ENCODE peak calls at places on chromosome 2, in ten cellular contexts. One of them, this sample, is unnamed.
A peak's percentile ranks its signal among the peaks of the same experiment; 100 is the strongest.

GRCh38 chr2:11356760-11357159 is 12.3 kb upstream of the ROCK2 start:
- DNase-seq in lower leg skin: no peak
- DNase-seq in glutamatergic neuron: no peak
- DNase-seq in AG09309: no peak
- DNase-seq in upper lobe of right lung: no peak
- DNase-seq in progenitor cell of endocrine pancreas: no peak
- DNase-seq in epithelial cell of esophagus: no peak
- DNase-seq in stomach: no peak
- DNase-seq in right atrium auricular region: no peak
- DNase-seq in AG10803: no peak
- DNase-seq in this sample: no peak

GRCh38 chr2:65944213-65944612 is 490.7 kb upstream of the MEIS1 start:
- DNase-seq in lower leg skin: no peak
- DNase-seq in glutamatergic neuron: no peak
- DNase-seq in AG09309: no peak
- DNase-seq in upper lobe of right lung: no peak
- DNase-seq in progenitor cell of endocrine pancreas: no peak
- DNase-seq in epithelial cell of esophagus: no peak
- DNase-seq in stomach: no peak
- DNase-seq in right atrium auricular region: no peak
- DNase-seq in AG10803: no peak
- DNase-seq in this sample: no peak

GRCh38 chr2:126882736-126883660 is 15.7 kb upstream of the TEX51 start:
- DNase-seq in lower leg skin: peak; percentile 67
- DNase-seq in glutamatergic neuron: no peak
- DNase-seq in AG09309: no peak
- DNase-seq in upper lobe of right lung: peak; percentile 48
- DNase-seq in progenitor cell of endocrine pancreas: no peak
- DNase-seq in epithelial cell of esophagus: no peak
- DNase-seq in stomach: no peak
- DNase-seq in right atrium auricular region: no peak
- DNase-seq in AG10803: no peak
- DNase-seq in this sample: no peak

GRCh38 chr2:207352978-207353377 is 176.8 kb upstream of the CREB1 start:
- DNase-seq in lower leg skin: no peak
- DNase-seq in glutamatergic neuron: no peak
- DNase-seq in AG09309: no peak
- DNase-seq in upper lobe of right lung: no peak
- DNase-seq in progenitor cell of endocrine pancreas: no peak
- DNase-seq in epithelial cell of esophagus: no peak
- DNase-seq in stomach: no peak
- DNase-seq in right atrium auricular region: no peak
- DNase-seq in AG10803: peak; percentile 49
- DNase-seq in this sample: no peak

GRCh38 chr2:201358684-201359083 is 1.5 kb upstream of the FLACC1 start:
- DNase-seq in lower leg skin: no peak
- DNase-seq in glutamatergic neuron: no peak
- DNase-seq in AG09309: no peak
- DNase-seq in upper lobe of right lung: no peak
- DNase-seq in progenitor cell of endocrine pancreas: no peak
- DNase-seq in epithelial cell of esophagus: peak; percentile 70
- DNase-seq in stomach: no peak
- DNase-seq in right atrium auricular region: no peak
- DNase-seq in AG10803: peak; percentile 80
- DNase-seq in this sample: no peak

GRCh38 chr2:179594268-179595112 is 266.9 kb downstream of the ZNF385B start:
- DNase-seq in lower leg skin: no peak
- DNase-seq in glutamatergic neuron: no peak
- DNase-seq in AG09309: no peak
- DNase-seq in upper lobe of right lung: no peak
- DNase-seq in progenitor cell of endocrine pancreas: no peak
- DNase-seq in epithelial cell of esophagus: no peak
- DNase-seq in stomach: no peak
- DNase-seq in right atrium auricular region: no peak
- DNase-seq in AG10803: no peak
- DNase-seq in this sample: no peak

GRCh38 chr2:135607561-135607960 is 76.3 kb downstream of the R3HDM1 start:
- DNase-seq in lower leg skin: no peak
- DNase-seq in glutamatergic neuron: no peak
- DNase-seq in AG09309: no peak
- DNase-seq in upper lobe of right lung: no peak
- DNase-seq in progenitor cell of endocrine pancreas: no peak
- DNase-seq in epithelial cell of esophagus: no peak
- DNase-seq in stomach: no peak
- DNase-seq in right atrium auricular region: no peak
- DNase-seq in AG10803: peak; percentile 18
- DNase-seq in this sample: no peak

GRCh38 chr2:120109186-120110061 is 96.5 kb downstream of the EPB41L5 start:
- DNase-seq in lower leg skin: no peak
- DNase-seq in glutamatergic neuron: no peak
- DNase-seq in AG09309: no peak
- DNase-seq in upper lobe of right lung: no peak
- DNase-seq in progenitor cell of endocrine pancreas: no peak
- DNase-seq in epithelial cell of esophagus: peak; percentile 62
- DNase-seq in stomach: no peak
- DNase-seq in right atrium auricular region: no peak
- DNase-seq in AG10803: peak; percentile 29
- DNase-seq in this sample: no peak

GRCh38 chr2:101401316-101401660 is 14.0 kb upstream of the CREG2 start:
- DNase-seq in lower leg skin: no peak
- DNase-seq in glutamatergic neuron: no peak
- DNase-seq in AG09309: no peak
- DNase-seq in upper lobe of right lung: no peak
- DNase-seq in progenitor cell of endocrine pancreas: no peak
- DNase-seq in epithelial cell of esophagus: no peak
- DNase-seq in stomach: no peak
- DNase-seq in right atrium auricular region: no peak
- DNase-seq in AG10803: no peak
- DNase-seq in this sample: no peak

GRCh38 chr2:130286983-130287655 is 55.6 kb upstream of the IMP4 start:
- DNase-seq in lower leg skin: peak; percentile 79
- DNase-seq in glutamatergic neuron: no peak
- DNase-seq in AG09309: no peak
- DNase-seq in upper lobe of right lung: no peak
- DNase-seq in progenitor cell of endocrine pancreas: no peak
- DNase-seq in epithelial cell of esophagus: no peak
- DNase-seq in stomach: no peak
- DNase-seq in right atrium auricular region: no peak
- DNase-seq in AG10803: no peak
- DNase-seq in this sample: no peak

GRCh38 chr2:61463769-61464475 is 7.0 kb downstream of the USP34 start:
- DNase-seq in lower leg skin: no peak
- DNase-seq in glutamatergic neuron: no peak
- DNase-seq in AG09309: no peak
- DNase-seq in upper lobe of right lung: no peak
- DNase-seq in progenitor cell of endocrine pancreas: no peak
- DNase-seq in epithelial cell of esophagus: no peak
- DNase-seq in stomach: no peak
- DNase-seq in right atrium auricular region: no peak
- DNase-seq in AG10803: no peak
- DNase-seq in this sample: no peak

GRCh38 chr2:129908721-129909373 is 70.6 kb upstream of the RAB6C start:
- DNase-seq in lower leg skin: peak; percentile 74
- DNase-seq in glutamatergic neuron: no peak
- DNase-seq in AG09309: no peak
- DNase-seq in upper lobe of right lung: peak; percentile 58
- DNase-seq in progenitor cell of endocrine pancreas: peak; percentile 4
- DNase-seq in epithelial cell of esophagus: no peak
- DNase-seq in stomach: peak; percentile 11
- DNase-seq in right atrium auricular region: peak; percentile 44
- DNase-seq in AG10803: no peak
- DNase-seq in this sample: peak; percentile 26

GRCh38 chr2:240929364-240930095 is 23.4 kb downstream of the CROCC2 start:
- DNase-seq in lower leg skin: peak; percentile 79
- DNase-seq in glutamatergic neuron: no peak
- DNase-seq in AG09309: no peak
- DNase-seq in upper lobe of right lung: peak; percentile 41
- DNase-seq in progenitor cell of endocrine pancreas: no peak
- DNase-seq in epithelial cell of esophagus: no peak
- DNase-seq in stomach: peak; percentile 15
- DNase-seq in right atrium auricular region: no peak
- DNase-seq in AG10803: no peak
- DNase-seq in this sample: peak; percentile 6

GRCh38 chr2:127650785-127651380 is 4.9 kb downstream of the GPR17 start:
- DNase-seq in lower leg skin: no peak
- DNase-seq in glutamatergic neuron: no peak
- DNase-seq in AG09309: no peak
- DNase-seq in upper lobe of right lung: no peak
- DNase-seq in progenitor cell of endocrine pancreas: no peak
- DNase-seq in epithelial cell of esophagus: no peak
- DNase-seq in stomach: no peak
- DNase-seq in right atrium auricular region: no peak
- DNase-seq in AG10803: peak; percentile 46
- DNase-seq in this sample: no peak

GRCh38 chr2:72605836-72606442 is 219.9 kb downstream of the EXOC6B start:
- DNase-seq in lower leg skin: no peak
- DNase-seq in glutamatergic neuron: no peak
- DNase-seq in AG09309: no peak
- DNase-seq in upper lobe of right lung: no peak
- DNase-seq in progenitor cell of endocrine pancreas: no peak
- DNase-seq in epithelial cell of esophagus: peak; percentile 22
- DNase-seq in stomach: no peak
- DNase-seq in right atrium auricular region: no peak
- DNase-seq in AG10803: no peak
- DNase-seq in this sample: no peak

GRCh38 chr2:904243-905024 is 46.2 kb upstream of the SNTG2 start:
- DNase-seq in lower leg skin: no peak
- DNase-seq in glutamatergic neuron: no peak
- DNase-seq in AG09309: no peak
- DNase-seq in upper lobe of right lung: no peak
- DNase-seq in progenitor cell of endocrine pancreas: no peak
- DNase-seq in epithelial cell of esophagus: no peak
- DNase-seq in stomach: no peak
- DNase-seq in right atrium auricular region: peak; percentile 23
- DNase-seq in AG10803: no peak
- DNase-seq in this sample: no peak

GRCh38 chr2:75290600-75291140 is 91.3 kb upstream of the TACR1 start:
- DNase-seq in lower leg skin: no peak
- DNase-seq in glutamatergic neuron: no peak
- DNase-seq in AG09309: no peak
- DNase-seq in upper lobe of right lung: no peak
- DNase-seq in progenitor cell of endocrine pancreas: no peak
- DNase-seq in epithelial cell of esophagus: no peak
- DNase-seq in stomach: no peak
- DNase-seq in right atrium auricular region: no peak
- DNase-seq in AG10803: peak; percentile 44
- DNase-seq in this sample: no peak
- TF ChIP-seq CTCF in lower leg skin: no peak
- TF ChIP-seq CTCF in glutamatergic neuron: no peak
- TF ChIP-seq CTCF in AG09309: peak; percentile 71
- TF ChIP-seq CTCF in upper lobe of right lung: peak; percentile 16
- TF ChIP-seq CTCF in progenitor cell of endocrine pancreas: peak; percentile 39
- TF ChIP-seq CTCF in epithelial cell of esophagus: peak; percentile 38
- TF ChIP-seq CTCF in stomach: no peak
- TF ChIP-seq CTCF in right atrium auricular region: no peak
- TF ChIP-seq CTCF in AG10803: peak; percentile 65
- TF ChIP-seq CTCF in this sample: no peak

DNA sequence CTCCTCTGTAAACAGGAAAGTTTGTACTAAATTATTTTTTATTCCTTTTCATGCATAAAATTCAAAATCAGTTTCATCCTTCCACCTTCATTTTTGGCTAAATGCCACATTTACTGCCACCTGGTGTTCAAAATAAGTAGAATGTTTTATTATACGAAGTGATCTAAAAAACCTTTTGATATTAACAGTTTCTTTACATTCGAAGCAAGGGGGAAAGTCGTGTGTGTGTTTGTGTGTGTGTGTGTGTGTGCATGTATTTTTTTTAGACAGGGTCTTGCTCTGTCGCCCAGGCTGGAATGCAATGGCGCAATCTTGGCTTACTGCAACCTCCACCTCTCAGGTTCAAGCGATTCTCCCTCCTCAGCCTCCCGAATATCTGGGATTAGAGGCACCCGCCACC is 9.0 kb upstream of the SCN9A start:
- DNase-seq in lower leg skin: no peak
- DNase-seq in glutamatergic neuron: no peak
- DNase-seq in AG09309: no peak
- DNase-seq in upper lobe of right lung: no peak
- DNase-seq in progenitor cell of endocrine pancreas: no peak
- DNase-seq in epithelial cell of esophagus: peak; percentile 44
- DNase-seq in stomach: no peak
- DNase-seq in right atrium auricular region: no peak
- DNase-seq in AG10803: peak; percentile 23
- DNase-seq in this sample: no peak
- TF ChIP-seq CTCF in lower leg skin: no peak
- TF ChIP-seq CTCF in glutamatergic neuron: peak; percentile 70
- TF ChIP-seq CTCF in AG09309: peak; percentile 46
- TF ChIP-seq CTCF in upper lobe of right lung: peak; percentile 42
- TF ChIP-seq CTCF in progenitor cell of endocrine pancreas: peak; percentile 63
- TF ChIP-seq CTCF in epithelial cell of esophagus: peak; percentile 39
- TF ChIP-seq CTCF in stomach: no peak
- TF ChIP-seq CTCF in right atrium auricular region: peak; percentile 19
- TF ChIP-seq CTCF in AG10803: peak; percentile 52
- TF ChIP-seq CTCF in this sample: peak; percentile 19

DNA sequence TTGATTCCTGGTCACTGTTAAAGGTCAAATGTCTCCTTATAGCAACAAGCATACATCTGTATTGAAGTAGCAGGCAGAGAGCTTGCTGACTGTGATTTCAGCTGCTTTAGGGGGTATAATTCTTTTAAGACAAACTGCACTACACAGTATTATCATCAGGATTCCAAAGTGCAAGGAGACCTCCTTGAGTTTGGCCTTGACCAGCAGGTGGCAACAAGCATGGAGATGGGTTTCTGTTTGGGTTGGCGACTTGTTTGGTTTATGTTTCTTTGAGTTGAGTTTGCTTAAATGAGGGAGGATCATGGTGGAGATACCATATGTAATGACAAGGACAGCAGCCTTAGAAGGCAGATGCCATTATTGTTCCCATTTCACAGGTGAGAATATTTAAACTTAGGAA is 681.0 kb upstream of the ID2 start:
- DNase-seq in lower leg skin: no peak
- DNase-seq in glutamatergic neuron: no peak
- DNase-seq in AG09309: no peak
- DNase-seq in upper lobe of right lung: no peak
- DNase-seq in progenitor cell of endocrine pancreas: no peak
- DNase-seq in epithelial cell of esophagus: no peak
- DNase-seq in stomach: no peak
- DNase-seq in right atrium auricular region: no peak
- DNase-seq in AG10803: no peak
- DNase-seq in this sample: no peak
- TF ChIP-seq CTCF in lower leg skin: no peak
- TF ChIP-seq CTCF in glutamatergic neuron: peak; percentile 22
- TF ChIP-seq CTCF in AG09309: no peak
- TF ChIP-seq CTCF in upper lobe of right lung: peak; percentile 24
- TF ChIP-seq CTCF in progenitor cell of endocrine pancreas: no peak
- TF ChIP-seq CTCF in epithelial cell of esophagus: peak; percentile 4
- TF ChIP-seq CTCF in stomach: no peak
- TF ChIP-seq CTCF in right atrium auricular region: no peak
- TF ChIP-seq CTCF in AG10803: peak; percentile 27
- TF ChIP-seq CTCF in this sample: no peak

DNA sequence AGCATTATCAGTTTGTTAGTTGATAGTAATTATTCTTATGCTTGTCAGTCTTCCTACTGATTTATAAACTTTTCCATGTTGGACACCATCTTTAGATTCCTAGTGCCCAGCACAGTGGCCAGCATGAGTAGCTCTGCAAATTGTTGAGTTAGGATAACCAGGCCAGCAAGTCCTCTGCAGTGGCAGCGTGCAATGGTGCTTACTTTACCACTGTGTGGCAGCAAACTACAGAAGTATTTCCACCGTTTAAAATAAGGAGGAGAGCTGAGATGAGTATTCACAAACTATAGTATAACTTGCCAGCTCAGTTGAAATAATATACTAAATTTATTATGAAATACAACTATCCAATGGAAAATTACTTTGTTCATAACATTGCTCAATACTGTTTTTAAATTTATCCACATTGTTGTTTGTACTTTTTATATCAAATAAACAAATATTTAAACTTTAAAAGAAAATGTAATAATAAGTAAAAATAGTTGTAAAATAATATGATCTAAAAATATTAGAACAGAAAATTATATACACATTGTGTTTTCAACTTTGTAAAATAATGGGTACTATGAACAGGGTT is 9.3 kb upstream of the THADA start:
- DNase-seq in lower leg skin: no peak
- DNase-seq in glutamatergic neuron: peak; percentile 38
- DNase-seq in AG09309: peak; percentile 28
- DNase-seq in upper lobe of right lung: no peak
- DNase-seq in progenitor cell of endocrine pancreas: no peak
- DNase-seq in epithelial cell of esophagus: peak; percentile 64
- DNase-seq in stomach: no peak
- DNase-seq in right atrium auricular region: no peak
- DNase-seq in AG10803: peak; percentile 57
- DNase-seq in this sample: peak; percentile 41
- TF ChIP-seq CTCF in lower leg skin: no peak
- TF ChIP-seq CTCF in glutamatergic neuron: peak; percentile 14
- TF ChIP-seq CTCF in AG09309: peak; percentile 70
- TF ChIP-seq CTCF in upper lobe of right lung: peak; percentile 50
- TF ChIP-seq CTCF in progenitor cell of endocrine pancreas: peak; percentile 59
- TF ChIP-seq CTCF in epithelial cell of esophagus: peak; percentile 72
- TF ChIP-seq CTCF in stomach: no peak
- TF ChIP-seq CTCF in right atrium auricular region: no peak
- TF ChIP-seq CTCF in AG10803: peak; percentile 64
- TF ChIP-seq CTCF in this sample: no peak